ENCODE peak calls at places on chromosomes 6 and 20, in eight cellular contexts. T is progenitor cell of endocrine pancreas; Q is activated naive CD8-positive, alpha-beta T cell treated with anti-CD3 and anti-CD28 coated beads, Interleukin-2, amount 50 U/mL, for 24 hours; M is Kasumi-1; K is renal cortical epithelial cell; H is left ventricle myocardium superior; X is T-helper 2 cell treated with Interferon-gamma antibody and Interleukin-4, amounts not matched to agents 5 μg/mL and 100 μg/mL, for 36 hours; G is brain microvascular endothelial cell. S is an unnamed sample.

GRCh38 chr6:165630544-165630953 is 32.5 kb downstream of the PDE10A start:
- DNase-seq in Q (no peak), H (no peak), M (no peak), G (no peak), T (no peak), X (no peak), K (no peak), S (no peak)

GRCh38 chr20:35467339-35468224 is 12.2 kb downstream of the CEP250 start:
- DNase-seq in K (peak), X (no peak), M (no peak), H (peak), T (no peak), Q (no peak), G (peak), S (no peak)

GRCh38 chr6:141580988-141581387 is 551.7 kb upstream of the GJE1 start:
- DNase-seq in T (no peak), H (no peak), Q (no peak), M (no peak), G (peak), X (no peak), K (peak), S (no peak)

GRCh38 chr20:9211016-9211760 is 142.3 kb downstream of the PLCB4 start:
- DNase-seq in X (no peak), Q (no peak), M (no peak), G (no peak), K (no peak), T (no peak), H (no peak), S (no peak)

GRCh38 chr6:117317261-117317660 is 51.9 kb downstream of the VGLL2 start:
- DNase-seq in G (peak), Q (no peak), H (no peak), X (no peak), M (peak), T (no peak), K (peak), S (no peak)

GRCh38 chr20:32050851-32051556 is 1.0 kb upstream of the HCK start:
- DNase-seq in M (peak), G (no peak), H (peak), T (no peak), Q (no peak), X (no peak), K (no peak), S (peak)

GRCh38 chr6:19837511-19838441 is 606 bp downstream of the ID4 start:
- DNase-seq in T (peak), K (no peak), G (no peak), Q (no peak), M (no peak), H (peak), X (no peak), S (no peak)

GRCh38 chr20:32278199-32278643 is 770 bp downstream of the KIF3B start:
- DNase-seq in H (no peak), T (no peak), Q (peak), K (no peak), G (peak), X (peak), M (no peak), S (no peak)

GRCh38 chr20:40750541-40750940 is 61.5 kb upstream of the MAFB start:
- DNase-seq in K (no peak), T (no peak), X (no peak), M (no peak), H (no peak), G (no peak), Q (no peak), S (no peak)

GRCh38 chr6:131660195-131660594 is 23.1 kb downstream of the ENPP3 start:
- DNase-seq in G (peak), Q (no peak), X (no peak), K (peak), M (peak), T (no peak), H (no peak), S (no peak)

GRCh38 chr20:63087236-63087871 is 80.6 kb upstream of the BHLHE23 start:
- DNase-seq in Q (no peak), X (no peak), M (no peak), T (no peak), G (no peak), K (no peak), H (no peak), S (no peak)

GRCh38 chr6:147046131-147046530 is 158.1 kb upstream of the STXBP5 start:
- DNase-seq in K (no peak), G (no peak), X (no peak), H (no peak), T (no peak), M (no peak), Q (no peak), S (no peak)

GRCh38 chr20:4962257-4962855 is 39.0 kb downstream of the SLC23A2 start:
- DNase-seq in Q (peak), M (no peak), X (peak), T (no peak), K (no peak), H (no peak), G (no peak), S (no peak)

GRCh38 chr6:30006170-30007131 is 54.6 kb upstream of the POLR1H start:
- DNase-seq in K (no peak), Q (peak), T (no peak), H (peak), X (no peak), G (no peak), M (no peak), S (no peak)

GRCh38 chr6:153511896-153512496 is 380.9 kb upstream of the RGS17 start:
- DNase-seq in Q (no peak), T (no peak), M (peak), H (no peak), X (no peak), K (peak), G (peak), S (no peak)

GRCh38 chr6:31473780-31474725 is 23.9 kb upstream of the MICB start:
- DNase-seq in K (no peak), M (no peak), G (peak), Q (no peak), H (no peak), X (no peak), T (no peak), S (no peak)

GRCh38 chr20:29878281-29878741 is 1379.2 kb upstream of the DEFB115 start:
- DNase-seq in Q (no peak), H (no peak), M (no peak), T (no peak), X (no peak), K (peak), G (no peak), S (no peak)